ENCODE peak calls at places on chromosome 4, in seven cellular contexts. N is vagina, P is GM23338, L is right cardiac atrium, E is fibroblast of lung, Z is upper lobe of right lung, V is psoas muscle. X is an unnamed sample. For H3K4me1, the result is how much of the 10 kb centered on the place peaks cover.

GRCh38 chr4:21046121-21046520 is 345.9 kb downstream of the PACRGL start:
- DNase-seq in N (no peak), P (no peak), L (no peak), E (peak), Z (no peak), V (no peak), X (no peak)

GRCh38 chr4:28469886-28470285 is 1609.2 kb downstream of the STIM2 start:
- DNase-seq in N (no peak), P (no peak), L (no peak), E (peak), Z (no peak), V (no peak), X (no peak)

GRCh38 chr4:119040261-119040660 is 95.4 kb upstream of the MYOZ2 start:
- DNase-seq in N (no peak), P (no peak), L (no peak), E (peak), Z (no peak), V (no peak), X (no peak)

GRCh38 chr4:187491959-187492358 is 503.6 kb upstream of the ZFP42 start:
- DNase-seq in N (no peak), P (no peak), L (no peak), E (no peak), Z (no peak), V (no peak), X (no peak)

GRCh38 chr4:77152421-77152820 is 4.6 kb upstream of the CCNG2 start:
- DNase-seq in N (no peak), P (peak), L (no peak), E (no peak), Z (no peak), V (no peak), X (no peak)

GRCh38 chr4:176354884-176355283 is 35.1 kb downstream of the SPCS3 start:
- DNase-seq in N (no peak), P (peak), L (no peak), E (no peak), Z (no peak), V (no peak), X (no peak)

GRCh38 chr4:5882947-5883346 is 9.9 kb downstream of the CRMP1 start:
- DNase-seq in N (no peak), P (no peak), L (no peak), E (no peak), Z (no peak), V (no peak), X (no peak)

GRCh38 chr4:138710297-138710696 is 305.3 kb upstream of the NOCT start:
- DNase-seq in N (no peak), P (no peak), L (no peak), E (no peak), Z (no peak), V (no peak), X (no peak)

GRCh38 chr4:123706961-123707360 is 310.4 kb downstream of the SPRY1 start:
- DNase-seq in N (no peak), P (no peak), L (no peak), E (peak), Z (no peak), V (no peak), X (no peak)

GRCh38 chr4:127555106-127555505 is 77.7 kb upstream of the INTU start:
- DNase-seq in N (no peak), P (no peak), L (no peak), E (no peak), Z (no peak), V (no peak), X (no peak)

GRCh38 chr4:57063518-57063917 is 46.7 kb downstream of the IGFBP7 start:
- DNase-seq in N (no peak), P (no peak), L (no peak), E (no peak), Z (no peak), V (no peak), X (no peak)

GRCh38 chr4:169124661-169125060 is 114.6 kb upstream of the CBR4 start:
- DNase-seq in N (no peak), P (no peak), L (no peak), E (no peak), Z (no peak), V (no peak), X (no peak)

GRCh38 chr4:35125995-35126712 is 1118.2 kb downstream of the ARAP2 start:
- DNase-seq in N (no peak), P (no peak), L (no peak), E (no peak), Z (no peak), V (no peak), X (no peak)

GRCh38 chr4:145132521-145133098 is 34.5 kb downstream of the ABCE1 start:
- DNase-seq in N (no peak), P (no peak), L (no peak), E (peak), Z (no peak), V (no peak), X (no peak)

GRCh38 chr4:173046818-173047217 is 121.8 kb upstream of the GALNT7 start:
- DNase-seq in N (no peak), P (no peak), L (no peak), E (peak), Z (no peak), V (no peak), X (no peak)

GRCh38 chr4:142272452-142272851 is 573.6 kb downstream of the INPP4B start:
- DNase-seq in N (no peak), P (no peak), L (no peak), E (no peak), Z (no peak), V (no peak), X (no peak)

GRCh38 chr4:160414516-160414915 is 1311.6 kb downstream of the RAPGEF2 start:
- DNase-seq in N (no peak), P (no peak), L (no peak), E (no peak), Z (no peak), V (no peak), X (no peak)

GRCh38 chr4:150229538-150229937 is 151.3 kb downstream of the DCLK2 start:
- DNase-seq in N (no peak), P (no peak), L (no peak), E (peak), Z (no peak), V (no peak), X (no peak)

GRCh38 chr4:183468210-183469095 is 24.0 kb downstream of the CDKN2AIP start:
- DNase-seq in N (no peak), P (no peak), L (no peak), E (no peak), Z (no peak), V (no peak), X (no peak)

GRCh38 chr4:88752754-88753153 is 55.1 kb upstream of the NAP1L5 start:
- DNase-seq in N (no peak), P (no peak), L (no peak), E (no peak), Z (no peak), V (no peak), X (no peak)

GRCh38 chr4:54558889-54559682 is 98.7 kb upstream of the KIT start:
- DNase-seq in N (no peak), P (no peak), L (no peak), E (no peak), Z (no peak), V (no peak), X (no peak)

GRCh38 chr4:75054089-75054488 is 121.2 kb downstream of the PARM1 start:
- DNase-seq in N (no peak), P (no peak), L (no peak), E (no peak), Z (no peak), V (no peak), X (no peak)

GRCh38 chr4:74453846-74454742 is 9.2 kb downstream of the AREG start:
- DNase-seq in N (no peak), P (no peak), L (no peak), E (no peak), Z (no peak), V (no peak), X (no peak)

GRCh38 chr4:109510687-109511086 is 49.4 kb upstream of the MCUB start:
- DNase-seq in N (no peak), P (no peak), L (no peak), E (no peak), Z (no peak), V (no peak), X (no peak)
- H3K4me1 ChIP-seq in N (under half), P (under half), L (under half), E (under half), Z (under half), V (under half), X (under half)

DNA sequence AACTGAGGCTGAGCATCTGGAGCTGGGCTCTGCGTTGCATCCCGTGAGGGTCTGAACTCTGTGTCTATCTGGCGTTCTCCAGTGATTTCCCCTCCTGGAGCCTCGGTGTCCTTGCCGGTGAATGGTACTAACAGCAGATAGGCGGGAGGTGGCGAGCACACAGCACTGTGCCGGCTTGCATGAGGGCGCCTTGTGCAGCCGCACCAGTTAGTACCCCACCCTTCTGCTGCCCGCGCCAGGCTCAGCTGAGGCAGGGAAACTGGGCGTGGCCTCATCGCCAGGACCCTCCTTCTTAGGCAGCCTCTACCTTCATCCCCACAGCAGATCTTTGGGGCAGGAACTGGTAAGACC is 42.7 kb downstream of the SORCS2 start:
- DNase-seq in N (no peak), P (no peak), L (no peak), E (no peak), Z (no peak), V (peak), X (no peak)
- H3K27ac ChIP-seq in N (no peak), P (no peak), L (no peak), E (no peak), Z (no peak), V (no peak), X (no peak)

DNA sequence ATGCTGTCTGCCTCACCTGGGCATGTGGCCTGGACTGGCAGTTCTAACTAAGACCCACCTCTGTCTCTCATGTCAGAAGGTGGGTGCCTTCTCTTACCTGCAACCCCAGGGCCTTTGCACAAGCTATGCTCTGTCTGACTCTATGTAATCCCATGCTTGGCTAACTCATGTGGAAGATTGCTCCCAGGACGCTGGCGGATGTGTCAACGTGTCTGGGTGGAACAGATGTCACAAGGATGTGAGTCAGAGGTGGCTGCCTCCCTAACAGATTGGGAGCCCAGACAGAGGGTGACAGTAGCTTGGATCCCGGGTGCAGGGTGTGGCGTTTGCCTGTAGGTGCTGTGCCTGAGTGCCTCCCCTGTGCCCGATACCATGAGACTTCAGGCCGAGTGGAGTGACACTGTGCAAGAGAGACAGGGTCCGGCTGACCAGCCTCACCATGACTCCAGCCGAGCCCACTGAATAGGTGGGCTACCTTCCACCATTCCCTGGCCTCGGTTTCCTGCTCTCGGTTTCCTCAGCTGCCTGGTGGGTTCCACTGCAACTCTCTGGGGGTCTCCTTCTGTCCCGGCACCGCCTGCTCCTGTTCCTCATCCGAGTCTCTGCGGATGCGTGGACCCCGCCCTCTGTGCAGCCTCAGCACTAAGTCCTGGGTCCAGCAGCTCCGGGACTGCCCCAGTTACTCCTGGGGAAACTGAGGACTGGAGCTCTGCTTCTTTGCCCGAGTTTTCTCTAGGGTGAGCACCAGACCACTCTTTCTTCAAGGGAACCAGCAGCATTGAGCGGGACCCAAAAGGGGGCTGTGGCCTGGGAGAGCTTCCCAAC is 11.0 kb downstream of the SH3BP2 start:
- DNase-seq in N (no peak), P (no peak), L (peak), E (no peak), Z (peak), V (peak), X (peak)
- H3K4me1 ChIP-seq in N (half or more), P (under half), L (under half), E (under half), Z (half or more), V (under half), X (half or more)

GRCh38 chr4:26787461-26788340 is 72.9 kb upstream of the STIM2 start:
- DNase-seq in N (no peak), P (peak), L (peak), E (peak), Z (no peak), V (peak), X (no peak)
- H3K27ac ChIP-seq in N (no peak), P (no peak), L (peak), E (no peak), Z (no peak), V (peak), X (peak)

DNA sequence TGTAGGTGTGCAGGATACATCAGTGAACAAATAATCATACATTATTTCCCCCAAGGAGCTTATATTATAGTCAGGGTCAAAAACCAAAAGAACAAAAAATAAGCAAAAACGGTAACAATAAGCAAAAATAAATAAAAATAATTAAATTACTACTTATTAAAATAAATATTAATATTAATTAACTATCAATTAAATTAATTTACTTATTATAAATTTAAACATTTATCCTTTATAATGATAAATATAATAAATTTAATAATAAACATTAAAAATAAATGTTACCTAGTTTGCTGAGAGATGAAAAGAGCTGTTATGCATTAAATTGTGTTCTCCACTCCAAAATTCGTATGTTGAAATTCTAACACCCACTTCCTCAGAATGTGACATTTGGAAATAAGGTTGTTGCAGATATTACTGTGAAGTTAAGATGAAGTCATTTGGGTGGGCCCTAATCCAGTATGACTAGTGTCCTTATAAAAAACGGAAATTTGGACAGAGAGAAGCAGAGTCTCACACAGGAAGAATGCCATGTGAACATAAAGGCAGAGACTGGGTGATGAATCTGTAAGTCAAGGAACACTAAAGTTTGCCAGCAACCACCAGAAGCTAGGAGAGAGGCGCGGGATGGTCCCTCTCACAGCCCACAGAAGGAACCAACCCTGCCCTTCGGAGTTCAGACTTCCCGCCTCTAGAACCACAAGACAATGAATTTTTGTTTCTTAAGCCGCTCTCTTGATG is 67.2 kb upstream of the IBSP start:
- DNase-seq in N (no peak), P (no peak), L (no peak), E (peak), Z (no peak), V (no peak), X (peak)
- H3K4me1 ChIP-seq in N (under half), P (under half), L (under half), E (under half), Z (under half), V (under half), X (under half)

GRCh38 chr4:13546374-13546854 is 2.1 kb upstream of the NKX3-2 start:
- DNase-seq in N (no peak), P (peak), L (no peak), E (no peak), Z (no peak), V (no peak), X (no peak)

GRCh38 chr4:13546855-13547562 is 2.7 kb upstream of the NKX3-2 start:
- DNase-seq in N (no peak), P (peak), L (no peak), E (no peak), Z (no peak), V (no peak), X (no peak)

GRCh38 chr4:13548984-13549546 is 4.8 kb upstream of the NKX3-2 start:
- DNase-seq in N (no peak), P (peak), L (peak), E (peak), Z (peak), V (peak), X (peak)

GRCh38 chr4:13547563-13548041 is 3.3 kb upstream of the NKX3-2 start:
- DNase-seq in N (no peak), P (peak), L (no peak), E (no peak), Z (no peak), V (no peak), X (no peak)

DNA sequence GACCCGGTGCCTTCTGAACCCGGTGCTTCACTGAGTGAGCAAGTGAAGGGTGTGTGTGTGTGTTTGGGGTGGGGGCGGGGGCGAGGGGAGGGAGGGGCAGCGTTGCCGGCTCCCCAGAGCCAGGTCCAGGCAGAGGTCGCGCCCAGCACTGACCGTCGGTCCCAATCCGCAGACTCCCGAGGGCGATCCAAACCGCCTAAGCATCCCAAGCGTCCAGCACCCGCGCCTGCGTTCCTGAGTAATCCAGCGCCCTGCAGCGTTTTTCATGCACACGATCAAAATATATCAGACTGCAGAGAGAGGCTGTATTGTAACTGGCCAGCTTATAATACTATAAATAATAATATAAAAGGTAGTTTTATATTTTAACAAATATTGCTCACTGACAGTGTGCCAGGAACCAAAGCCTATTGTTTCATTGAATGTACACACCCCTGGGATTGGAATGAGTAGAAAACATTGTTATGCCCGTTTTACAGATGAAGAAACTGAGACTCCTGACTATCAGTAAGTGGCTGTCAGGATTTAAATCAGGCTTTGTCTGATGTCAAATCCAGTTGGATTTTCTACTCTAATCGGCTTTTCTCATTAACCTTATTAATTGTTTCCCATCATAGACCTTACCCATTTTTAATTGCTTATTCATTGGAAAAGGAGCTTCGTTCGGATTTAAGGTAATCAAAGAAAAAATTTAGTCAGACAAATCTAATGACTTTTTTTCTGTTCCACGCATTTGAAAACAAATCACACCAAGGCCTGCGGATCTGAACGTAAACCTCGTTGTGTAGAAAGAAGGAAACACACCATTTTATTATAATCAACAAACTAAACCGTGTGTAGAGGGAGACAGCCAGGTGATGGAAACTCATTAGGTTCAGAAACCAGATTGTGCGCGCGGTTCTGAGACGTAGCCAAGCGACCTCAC is 4.0 kb upstream of the NKX3-2 start:
- DNase-seq in N (no peak), P (peak), L (no peak), E (no peak), Z (no peak), V (no peak), X (no peak)
- H3K27ac ChIP-seq in N (no peak), P (no peak), L (no peak), E (no peak), Z (no peak), V (no peak), X (no peak)